ENCODE peak calls at places on chromosomes 11 and 22, in four cellular contexts. One of them, this sample, is unnamed.

GRCh38 chr22:31574015-31574670 is 77.8 kb downstream of the SFI1 start:
- DNase-seq in fibroblast of mammary gland: peak
- DNase-seq in neural progenitor cell: no peak
- DNase-seq in glutamatergic neuron: no peak
- DNase-seq in this sample: no peak

GRCh38 chr22:50640857-50641647 is 13.1 kb upstream of the ARSA start:
- DNase-seq in fibroblast of mammary gland: no peak
- DNase-seq in neural progenitor cell: peak
- DNase-seq in glutamatergic neuron: no peak
- DNase-seq in this sample: no peak

GRCh38 chr11:12680246-12680939 is 6.2 kb downstream of the TEAD1 start:
- DNase-seq in fibroblast of mammary gland: peak
- DNase-seq in neural progenitor cell: peak
- DNase-seq in glutamatergic neuron: peak
- DNase-seq in this sample: peak

GRCh38 chr11:111472228-111472627 is 40.0 kb downstream of the BTG4 start:
- DNase-seq in fibroblast of mammary gland: no peak
- DNase-seq in neural progenitor cell: no peak
- DNase-seq in glutamatergic neuron: no peak
- DNase-seq in this sample: no peak

GRCh38 chr22:23187201-23187600 is 6.9 kb downstream of the BCR start:
- DNase-seq in fibroblast of mammary gland: no peak
- DNase-seq in neural progenitor cell: no peak
- DNase-seq in glutamatergic neuron: no peak
- DNase-seq in this sample: no peak

GRCh38 chr11:12402027-12402426 is 24.7 kb downstream of the PARVA start:
- DNase-seq in fibroblast of mammary gland: no peak
- DNase-seq in neural progenitor cell: no peak
- DNase-seq in glutamatergic neuron: no peak
- DNase-seq in this sample: no peak

GRCh38 chr22:46196268-46196667 is 45.9 kb downstream of the PPARA start:
- DNase-seq in fibroblast of mammary gland: no peak
- DNase-seq in neural progenitor cell: no peak
- DNase-seq in glutamatergic neuron: no peak
- DNase-seq in this sample: no peak

GRCh38 chr11:44424841-44425240 is 114.9 kb upstream of the ALX4 start:
- DNase-seq in fibroblast of mammary gland: no peak
- DNase-seq in neural progenitor cell: no peak
- DNase-seq in glutamatergic neuron: no peak
- DNase-seq in this sample: no peak

GRCh38 chr11:120900642-120901041 is 123.3 kb upstream of the TBCEL start:
- DNase-seq in fibroblast of mammary gland: no peak
- DNase-seq in neural progenitor cell: peak
- DNase-seq in glutamatergic neuron: no peak
- DNase-seq in this sample: no peak

GRCh38 chr22:35191412-35191811 is 65.9 kb upstream of the HMGXB4 start:
- DNase-seq in fibroblast of mammary gland: peak
- DNase-seq in neural progenitor cell: no peak
- DNase-seq in glutamatergic neuron: no peak
- DNase-seq in this sample: no peak

GRCh38 chr22:49668402-49668801 is 159.3 kb downstream of the BRD1 start:
- DNase-seq in fibroblast of mammary gland: no peak
- DNase-seq in neural progenitor cell: no peak
- DNase-seq in glutamatergic neuron: no peak
- DNase-seq in this sample: no peak

GRCh38 chr11:113114452-113115027 is 153.3 kb downstream of the NCAM1 start:
- DNase-seq in fibroblast of mammary gland: peak
- DNase-seq in neural progenitor cell: peak
- DNase-seq in glutamatergic neuron: peak
- DNase-seq in this sample: no peak

GRCh38 chr11:110308071-110308470 is 11.7 kb upstream of the RDX start:
- DNase-seq in fibroblast of mammary gland: no peak
- DNase-seq in neural progenitor cell: peak
- DNase-seq in glutamatergic neuron: no peak
- DNase-seq in this sample: no peak

GRCh38 chr11:64753019-64753379 is 6.8 kb downstream of the PYGM start:
- DNase-seq in fibroblast of mammary gland: no peak
- DNase-seq in neural progenitor cell: no peak
- DNase-seq in glutamatergic neuron: no peak
- DNase-seq in this sample: no peak

DNA sequence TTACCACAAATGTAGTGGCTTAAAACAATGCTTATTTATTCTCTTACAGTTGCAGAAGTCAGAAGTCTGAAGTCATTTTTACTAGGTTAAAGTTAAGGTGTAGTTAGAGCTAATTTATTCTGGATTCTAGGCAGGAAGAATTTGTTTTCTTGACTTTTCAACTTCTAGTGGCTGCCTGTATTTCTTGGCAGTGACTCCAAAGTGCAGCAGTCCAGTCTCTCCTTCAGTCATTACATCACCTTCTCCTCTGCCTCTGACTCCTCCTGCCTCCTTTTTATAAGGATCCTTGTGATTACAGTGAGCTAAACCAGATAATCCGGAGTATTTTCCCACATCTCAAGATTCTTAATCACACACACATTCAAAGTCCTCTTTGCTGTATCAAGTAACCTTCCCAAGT is 581.4 kb downstream of the KCNA4 start:
- DNase-seq in fibroblast of mammary gland: no peak
- DNase-seq in neural progenitor cell: no peak
- DNase-seq in glutamatergic neuron: no peak
- DNase-seq in this sample: no peak
- TF ChIP-seq CTCF in fibroblast of mammary gland: no peak
- TF ChIP-seq CTCF in neural progenitor cell: no peak
- TF ChIP-seq CTCF in glutamatergic neuron: no peak
- TF ChIP-seq CTCF in this sample: no peak

GRCh38 chr11:41498726-41499125 is 39.3 kb upstream of the LRRC4C start:
- DNase-seq in fibroblast of mammary gland: peak
- DNase-seq in neural progenitor cell: no peak
- DNase-seq in glutamatergic neuron: no peak
- DNase-seq in this sample: no peak
- TF ChIP-seq CTCF in fibroblast of mammary gland: peak
- TF ChIP-seq CTCF in neural progenitor cell: peak
- TF ChIP-seq CTCF in glutamatergic neuron: peak
- TF ChIP-seq CTCF in this sample: no peak

DNA sequence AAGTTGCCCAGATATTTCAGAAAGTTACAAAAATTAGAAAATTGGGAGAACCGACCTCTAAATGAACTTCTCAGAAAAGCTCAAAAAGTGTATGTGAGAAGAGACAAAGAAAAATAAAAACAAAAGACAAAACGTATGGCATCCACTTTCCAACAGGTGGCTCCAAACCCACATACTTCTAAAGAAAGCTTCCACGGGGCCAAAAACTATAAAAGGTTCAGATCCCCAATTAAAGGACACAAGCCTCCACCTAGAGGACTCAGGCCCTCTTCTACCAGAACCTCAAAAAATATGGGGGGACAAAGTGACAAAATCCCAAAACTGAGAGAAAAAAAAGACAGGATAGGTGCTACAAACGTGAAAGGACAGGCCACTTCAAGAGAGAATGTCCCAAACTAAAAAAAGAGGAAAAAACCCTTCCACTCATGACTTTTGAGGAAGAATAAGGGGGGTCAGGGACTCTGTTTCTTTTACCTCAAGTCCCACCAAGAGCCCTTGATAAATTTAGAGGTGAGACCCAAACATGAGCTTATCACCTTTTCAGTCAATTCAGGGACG is 8.8 kb downstream of the SCGB2A1 start:
- DNase-seq in fibroblast of mammary gland: peak
- DNase-seq in neural progenitor cell: peak
- DNase-seq in glutamatergic neuron: no peak
- DNase-seq in this sample: no peak
- TF ChIP-seq CTCF in fibroblast of mammary gland: peak
- TF ChIP-seq CTCF in neural progenitor cell: peak
- TF ChIP-seq CTCF in glutamatergic neuron: no peak
- TF ChIP-seq CTCF in this sample: peak

DNA sequence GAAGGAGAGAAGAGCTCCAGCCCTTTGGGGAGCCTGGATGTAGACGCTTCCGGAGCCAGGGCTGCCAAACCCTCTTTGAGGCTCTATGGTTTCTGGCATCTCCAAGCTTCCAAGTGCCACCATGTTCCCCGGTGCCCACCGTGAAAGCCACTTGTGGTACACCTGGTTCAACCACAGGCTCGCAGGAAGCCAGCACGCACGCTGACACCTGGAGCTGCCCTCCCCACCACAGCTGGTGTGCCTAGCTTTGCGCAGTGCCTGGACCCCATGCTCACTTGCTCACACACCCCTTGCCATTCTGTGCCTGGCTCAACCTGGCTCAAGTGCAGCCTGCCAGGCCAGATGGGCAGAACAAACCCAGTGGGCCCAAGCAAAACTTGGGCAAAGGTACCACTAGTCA is 831.4 kb downstream of the DLG2 start:
- DNase-seq in fibroblast of mammary gland: no peak
- DNase-seq in neural progenitor cell: no peak
- DNase-seq in glutamatergic neuron: no peak
- DNase-seq in this sample: no peak
- TF ChIP-seq CTCF in fibroblast of mammary gland: no peak
- TF ChIP-seq CTCF in neural progenitor cell: no peak
- TF ChIP-seq CTCF in glutamatergic neuron: no peak
- TF ChIP-seq CTCF in this sample: no peak

DNA sequence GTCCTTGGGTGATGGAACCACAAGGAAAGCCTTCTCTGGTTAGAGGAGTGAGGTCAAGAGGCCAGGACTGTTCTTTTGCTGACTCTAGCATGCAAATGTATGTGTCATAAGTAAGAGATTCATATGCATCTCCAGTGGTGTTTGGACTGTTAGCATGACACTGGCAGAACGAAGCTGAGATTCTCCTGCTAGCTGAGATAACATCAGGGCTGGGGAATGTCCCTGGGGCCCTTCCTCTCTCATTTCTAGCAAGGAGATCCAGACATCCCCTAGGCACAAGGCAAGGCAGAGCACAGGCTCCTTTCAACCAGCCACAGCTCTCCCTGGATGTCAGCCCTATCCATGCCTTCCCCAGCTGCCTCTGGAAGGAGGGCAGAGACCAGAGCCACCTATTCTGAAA is 711.3 kb downstream of the OPCML start:
- DNase-seq in fibroblast of mammary gland: no peak
- DNase-seq in neural progenitor cell: no peak
- DNase-seq in glutamatergic neuron: no peak
- DNase-seq in this sample: no peak
- TF ChIP-seq CTCF in fibroblast of mammary gland: no peak
- TF ChIP-seq CTCF in neural progenitor cell: no peak
- TF ChIP-seq CTCF in glutamatergic neuron: no peak
- TF ChIP-seq CTCF in this sample: no peak

This sample was measured in AG09319.